ENCODE peak calls at places on chromosomes 1 and 21, in four cellular contexts. G is GM06990, A is HAP-1, N is esophagus squamous epithelium. T is an unnamed sample.

GRCh38 chr1:228007054-228007800 is 429 bp downstream of the WNT3A start:
- DNase-seq in G (no peak), A (no peak), N (no peak), T (no peak)

GRCh38 chr1:9262096-9262495 is 27.5 kb downstream of the H6PD start:
- DNase-seq in N (no peak), G (no peak), A (no peak), T (no peak)

GRCh38 chr1:225748479-225748878 is 29.1 kb upstream of the SRP9 start:
- DNase-seq in A (no peak), N (no peak), G (no peak), T (no peak)

GRCh38 chr1:96544831-96545221 is 176.8 kb upstream of the PTBP2 start:
- DNase-seq in G (no peak), N (no peak), A (no peak), T (no peak)

GRCh38 chr1:59150537-59151386 is 146.1 kb upstream of the FGGY start:
- DNase-seq in A (no peak), G (peak), N (no peak), T (no peak)

GRCh38 chr1:177024623-177025022 is 139.9 kb downstream of the ASTN1 start:
- DNase-seq in N (no peak), G (no peak), A (no peak), T (no peak)

GRCh38 chr1:201217851-201218250 is 27.2 kb downstream of the IGFN1 start:
- DNase-seq in G (no peak), N (no peak), A (no peak), T (no peak)

GRCh38 chr1:3530086-3530930 is 75.8 kb downstream of the ARHGEF16 start:
- DNase-seq in G (no peak), A (peak), N (no peak), T (no peak)

GRCh38 chr1:238681451-238681850 is 704.9 kb upstream of the CHRM3 start:
- DNase-seq in N (no peak), A (no peak), G (no peak), T (no peak)

GRCh38 chr1:66757740-66758139 is 5.5 kb downstream of the DYNLT5 start:
- DNase-seq in A (no peak), N (no peak), G (no peak), T (no peak)

GRCh38 chr21:44709426-44710293 is 1.7 kb downstream of the TSPEAR start:
- DNase-seq in A (peak), G (no peak), N (no peak), T (no peak)

GRCh38 chr1:165371588-165372235 is 15.2 kb upstream of the LMX1A start:
- DNase-seq in G (no peak), N (no peak), A (no peak), T (no peak)

GRCh38 chr1:173934440-173934839 is 17.3 kb upstream of the SERPINC1 start:
- DNase-seq in A (no peak), G (no peak), N (no peak), T (no peak)

GRCh38 chr21:21722736-21723135 is 724.5 kb downstream of the NCAM2 start:
- DNase-seq in A (no peak), N (no peak), G (no peak), T (no peak)

GRCh38 chr1:191343816-191344215 is 814.4 kb upstream of the RGS18 start:
- DNase-seq in G (no peak), A (no peak), N (no peak), T (no peak)

GRCh38 chr1:21307663-21308062 is 17.4 kb upstream of the ECE1 start:
- DNase-seq in A (peak), G (no peak), N (no peak), T (no peak)

GRCh38 chr1:169999357-169999756 is 75.1 kb downstream of the KIFAP3 start:
- DNase-seq in N (no peak), G (no peak), A (peak), T (no peak)

GRCh38 chr1:240242601-240243144 is 151.0 kb downstream of the FMN2 start:
- DNase-seq in N (no peak), G (no peak), A (no peak), T (no peak)

GRCh38 chr1:30321996-30322858 is 401.2 kb downstream of the MATN1 start:
- DNase-seq in N (no peak), G (no peak), A (no peak), T (no peak)

GRCh38 chr1:247294282-247294681 is 37.4 kb downstream of the ZNF496 start:
- DNase-seq in G (no peak), N (no peak), A (no peak), T (no peak)

GRCh38 chr1:37851782-37852210 is 7.6 kb downstream of the MTF1 start:
- DNase-seq in G (no peak), N (no peak), A (no peak), T (no peak)

GRCh38 chr1:180631766-180632325 is at the start of gene XPR1:
- DNase-seq in N (peak), A (peak), G (peak), T (peak)

GRCh38 chr1:180632326-180633088 is 685 bp downstream of the XPR1 start:
- DNase-seq in N (no peak), A (peak), G (no peak), T (no peak)

GRCh38 chr1:180630408-180631196 is 1.2 kb upstream of the XPR1 start:
- DNase-seq in G (no peak), A (no peak), N (no peak), T (no peak)

GRCh38 chr1:180633092-180634045 is 1.5 kb downstream of the XPR1 start:
- DNase-seq in G (no peak), A (no peak), N (no peak), T (no peak)

GRCh38 chr1:180631197-180631765 is 541 bp upstream of the XPR1 start:
- DNase-seq in A (no peak), N (no peak), G (peak), T (no peak)
- H3K4me3 ChIP-seq in A (peak), N (peak), G (no peak), T (no peak)

GRCh38 chr1:154222918-154223317 is 2.2 kb downstream of the UBAP2L start:
- DNase-seq in A (no peak), G (no peak), N (no peak), T (no peak)
- H3K4me3 ChIP-seq in A (no peak), G (no peak), N (no peak), T (no peak)

DNA sequence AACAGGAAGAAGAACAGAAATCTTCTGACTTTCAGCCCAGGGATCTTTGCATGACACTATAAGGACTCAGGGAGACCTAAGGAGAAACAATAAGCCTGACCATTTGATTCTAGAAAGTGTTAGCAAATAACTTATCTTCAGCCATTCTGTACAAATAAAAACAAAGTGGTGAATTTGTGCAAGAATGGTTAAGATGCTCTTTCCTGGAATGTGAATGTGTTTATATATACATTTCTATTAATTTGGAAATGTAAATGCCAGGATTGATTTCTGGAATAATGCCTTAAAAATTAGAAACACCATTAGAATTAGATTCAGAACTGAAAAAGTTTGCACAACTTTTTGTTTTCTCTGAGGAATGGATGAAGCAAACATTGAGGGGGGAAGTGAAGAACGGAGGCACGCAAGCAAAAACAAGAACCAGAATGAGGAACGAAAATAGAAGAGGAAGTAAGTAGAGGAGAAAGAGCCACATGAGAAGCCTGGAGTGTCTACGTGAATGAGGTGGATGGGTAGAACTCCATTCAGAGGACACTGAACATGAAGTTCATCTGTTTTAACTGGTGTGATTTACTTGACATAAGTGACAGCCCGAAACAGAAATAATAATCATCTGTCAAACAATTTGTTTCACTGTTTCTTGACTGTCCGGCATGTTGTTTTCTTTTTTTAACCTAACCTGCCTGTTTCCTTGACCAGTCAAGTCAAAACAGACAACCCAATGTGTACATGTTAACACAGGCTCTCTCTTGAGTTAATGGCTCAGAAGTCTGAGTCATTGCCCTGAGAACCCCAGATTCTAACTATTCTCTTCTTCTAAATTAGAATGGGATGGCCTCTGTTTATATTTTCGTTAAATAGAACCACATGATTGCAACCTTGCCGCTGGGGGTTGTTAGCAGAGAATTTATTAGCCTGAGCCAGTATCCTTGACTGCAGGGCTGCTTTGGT is 152.1 kb downstream of the ZC3H11B start:
- DNase-seq in A (no peak), N (no peak), G (peak), T (no peak)
- H3K4me3 ChIP-seq in A (no peak), N (no peak), G (no peak), T (no peak)

GRCh38 chr1:117058810-117059209 is 1.3 kb upstream of the TTF2 start:
- DNase-seq in N (no peak), A (no peak), G (no peak), T (no peak)
- H3K4me3 ChIP-seq in N (peak), A (peak), G (peak), T (no peak)

GRCh38 chr1:15584489-15585363 is at the start of gene AGMAT:
- DNase-seq in A (no peak), G (peak), N (no peak), T (peak)
- H3K4me3 ChIP-seq in A (no peak), G (peak), N (peak), T (peak)

DNA sequence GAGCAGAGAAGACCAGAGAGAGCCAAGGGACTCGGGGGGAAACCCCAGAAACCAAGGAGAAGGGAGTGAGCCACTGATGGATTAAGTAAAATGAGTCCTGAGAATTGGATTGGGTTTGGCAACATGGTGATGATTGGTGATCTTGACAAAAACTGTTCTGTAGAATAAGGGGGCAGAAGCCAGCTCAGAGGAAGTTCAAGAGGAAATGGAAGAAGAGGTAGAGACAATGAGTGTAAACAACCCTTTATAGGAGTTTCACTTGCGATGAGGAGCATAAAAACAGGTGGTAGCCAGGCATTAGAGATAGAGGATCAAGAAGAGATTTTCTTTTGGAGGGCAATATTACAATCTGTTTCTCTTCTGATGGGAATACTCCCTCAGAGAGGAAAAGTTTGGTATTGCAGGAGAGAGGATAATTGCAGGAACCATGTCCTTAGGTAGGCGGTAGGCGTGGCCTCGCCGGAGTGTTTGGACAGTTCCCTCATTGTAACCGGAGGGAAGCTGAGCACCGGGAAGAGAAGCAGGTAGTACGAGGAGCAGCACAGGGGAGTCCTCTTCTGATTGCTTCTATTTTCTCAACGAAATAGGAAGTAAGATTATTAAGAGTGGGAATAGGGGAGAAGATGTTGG is 68.4 kb upstream of the TENT5C start:
- DNase-seq in G (no peak), A (peak), N (no peak), T (peak)
- H3K4me3 ChIP-seq in G (no peak), A (no peak), N (no peak), T (no peak)

GRCh38 chr1:168178227-168178637 is 530 bp upstream of the TIPRL start:
- DNase-seq in G (no peak), N (no peak), A (no peak), T (no peak)
- H3K4me3 ChIP-seq in G (peak), N (peak), A (peak), T (no peak)

DNA sequence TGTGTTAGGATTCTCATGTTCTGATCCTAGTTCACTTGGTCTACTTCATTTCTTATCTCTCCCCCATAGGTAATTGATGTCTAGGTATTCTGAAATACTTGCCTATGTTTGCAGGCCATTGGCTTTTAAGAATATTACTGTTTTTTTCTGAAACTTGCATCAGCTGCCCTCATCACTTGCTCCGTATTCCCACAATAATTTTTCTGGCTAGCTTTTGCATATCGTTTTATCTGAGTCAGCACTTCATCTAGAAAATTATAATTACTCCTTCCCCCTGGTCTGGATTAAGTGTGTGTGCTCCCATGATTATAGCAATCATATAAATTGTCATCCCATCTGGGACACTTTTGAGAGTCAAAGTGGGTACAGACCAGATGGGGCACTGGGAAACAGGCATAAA is 583.2 kb upstream of the B3GALT2 start:
- DNase-seq in N (no peak), G (no peak), A (no peak), T (no peak)
- H3K4me3 ChIP-seq in N (no peak), G (no peak), A (no peak), T (no peak)

T was measured in iPS DF 6.9.